ENCODE peak calls at places on chromosomes 1 and 21, in six cellular contexts. K is hepatic stellate cell, I is non-pigmented ciliary epithelial cell, U is NCI-H2081, J is astrocyte of the cerebellum, R is heart right ventricle. M is an unnamed sample.
A peak's percentile ranks its signal among the peaks of the same experiment; 100 is the strongest.

GRCh38 chr1:34320081-34320480 is 143.4 kb downstream of the C1orf94 start:
- DNase-seq in K (no peak), I (no peak), U (no peak), J (no peak), R (no peak), M (no peak)

GRCh38 chr21:46425061-46425460 is 33.6 kb upstream of the DIP2A start:
- DNase-seq in K (no peak), I (no peak), U (no peak), J (no peak), R (no peak), M (no peak)

GRCh38 chr21:33691945-33692594 is 49.8 kb downstream of the ITSN1 start:
- DNase-seq in K (no peak), I (no peak), U (no peak), J (no peak), R (no peak), M (no peak)

GRCh38 chr1:196887515-196888239 is at the start of gene CFHR4:
- DNase-seq in K (no peak), I (no peak), U (no peak), J (no peak), R (no peak), M (no peak)

GRCh38 chr1:183293856-183294255 is 107.8 kb downstream of the LAMC2 start:
- DNase-seq in K (no peak), I (no peak), U (no peak), J (no peak), R (no peak), M (no peak)

GRCh38 chr1:1374068-1374860 is 743 bp downstream of the AURKAIP1 start:
- DNase-seq in K (no peak), I (no peak), U (no peak), J (no peak), R (peak; percentile 46), M (no peak)

GRCh38 chr1:67339623-67340343 is 32.1 kb downstream of the IL12RB2 start:
- DNase-seq in K (peak; percentile 46), I (peak; percentile 62), U (no peak), J (peak; percentile 13), R (no peak), M (no peak)

GRCh38 chr1:231924183-231924582 is 297.6 kb downstream of the DISC1 start:
- DNase-seq in K (no peak), I (no peak), U (peak; percentile 86), J (no peak), R (no peak), M (peak; percentile 65)

GRCh38 chr1:170721621-170722020 is 57.7 kb downstream of the PRRX1 start:
- DNase-seq in K (no peak), I (no peak), U (no peak), J (no peak), R (no peak), M (no peak)

GRCh38 chr21:42234026-42234425 is 15.1 kb downstream of the ABCG1 start:
- DNase-seq in K (no peak), I (no peak), U (no peak), J (no peak), R (no peak), M (no peak)

GRCh38 chr1:48870596-48870995 is 93.9 kb upstream of the BEND5 start:
- DNase-seq in K (no peak), I (no peak), U (peak; percentile 47), J (no peak), R (no peak), M (peak; percentile 30)

GRCh38 chr1:117664314-117664713 is 58.5 kb downstream of the TENT5C start:
- DNase-seq in K (no peak), I (no peak), U (no peak), J (no peak), R (no peak), M (no peak)

GRCh38 chr1:214943054-214943453 is 139.5 kb upstream of the KCNK2 start:
- DNase-seq in K (no peak), I (no peak), U (no peak), J (no peak), R (no peak), M (no peak)

GRCh38 chr21:46115441-46116188 is 17.7 kb downstream of the COL6A2 start:
- DNase-seq in K (no peak), I (no peak), U (no peak), J (no peak), R (peak; percentile 8), M (no peak)

GRCh38 chr1:81834921-81835698 is 34.4 kb downstream of the ADGRL2 start:
- DNase-seq in K (no peak), I (no peak), U (no peak), J (peak; percentile 52), R (no peak), M (no peak)

GRCh38 chr1:63874278-63874880 is 100.6 kb downstream of the ROR1 start:
- DNase-seq in K (no peak), I (no peak), U (no peak), J (no peak), R (no peak), M (no peak)

GRCh38 chr1:12454406-12455391 is 163.3 kb downstream of the DHRS3 start:
- DNase-seq in K (no peak), I (peak; percentile 79), U (peak; percentile 60), J (peak; percentile 66), R (no peak), M (no peak)

GRCh38 chr1:7113136-7113535 is 327.9 kb downstream of the CAMTA1 start:
- DNase-seq in K (no peak), I (no peak), U (no peak), J (no peak), R (no peak), M (no peak)

GRCh38 chr1:8239039-8239305 is 78.9 kb upstream of the SLC45A1 start:
- DNase-seq in K (no peak), I (no peak), U (no peak), J (no peak), R (no peak), M (no peak)

GRCh38 chr21:44844256-44844655 is 26.4 kb upstream of the SUMO3 start:
- DNase-seq in K (no peak), I (no peak), U (no peak), J (no peak), R (no peak), M (no peak)

GRCh38 chr21:21631961-21632360 is 633.8 kb downstream of the NCAM2 start:
- DNase-seq in K (no peak), I (no peak), U (no peak), J (no peak), R (peak; percentile 10), M (no peak)

GRCh38 chr1:231040019-231040799 is at the start of gene FAM89A:
- DNase-seq in K (peak; percentile 67), I (no peak), U (peak; percentile 41), J (no peak), R (peak; percentile 72), M (no peak)

GRCh38 chr1:156663178-156663577 is 14.0 kb downstream of the NES start:
- DNase-seq in K (no peak), I (no peak), U (no peak), J (no peak), R (peak; percentile 52), M (no peak)

GRCh38 chr1:90728656-90729257 is 11.7 kb upstream of the BARHL2 start:
- DNase-seq in K (no peak), I (no peak), U (no peak), J (no peak), R (no peak), M (no peak)

GRCh38 chr1:71717186-71717585 is 565.2 kb downstream of the NEGR1 start:
- DNase-seq in K (no peak), I (no peak), U (no peak), J (no peak), R (no peak), M (no peak)

GRCh38 chr21:36203603-36203889 is 46.9 kb downstream of the DOP1B start:
- DNase-seq in K (peak; percentile 91), I (peak; percentile 84), U (no peak), J (peak; percentile 53), R (no peak), M (no peak)

GRCh38 chr1:230191079-230191478 is 124.0 kb downstream of the GALNT2 start:
- DNase-seq in K (peak; percentile 76), I (no peak), U (no peak), J (no peak), R (no peak), M (no peak)

M was measured in NCI-H748 treated with DMSO at 0.1 percent for 48 hours.